ENCODE peak calls at places on chromosome 12, in five cellular contexts. One of them, this sample, is unnamed.

GRCh38 chr12:108214486-108214885 is 85.4 kb downstream of the WSCD2 start:
- DNase-seq in neural crest cell: peak; percentile 62
- DNase-seq in stimulated activated CD8-positive, alpha-beta memory T cell treated with anti-CD3 and anti-CD28 coated beads, Interleukin-15, amount 100 ng/mL, for 1 hour: no peak
- DNase-seq in posterior vena cava: no peak
- DNase-seq in endothelial cell: peak; percentile 72
- DNase-seq in this sample: no peak

GRCh38 chr12:99736760-99737159 is 89.2 kb downstream of the GARIN6 start:
- DNase-seq in neural crest cell: no peak
- DNase-seq in stimulated activated CD8-positive, alpha-beta memory T cell treated with anti-CD3 and anti-CD28 coated beads, Interleukin-15, amount 100 ng/mL, for 1 hour: no peak
- DNase-seq in posterior vena cava: no peak
- DNase-seq in endothelial cell: no peak
- DNase-seq in this sample: no peak

GRCh38 chr12:3727354-3727753 is 25.6 kb downstream of the CRACR2A start:
- DNase-seq in neural crest cell: no peak
- DNase-seq in stimulated activated CD8-positive, alpha-beta memory T cell treated with anti-CD3 and anti-CD28 coated beads, Interleukin-15, amount 100 ng/mL, for 1 hour: no peak
- DNase-seq in posterior vena cava: no peak
- DNase-seq in endothelial cell: no peak
- DNase-seq in this sample: no peak

GRCh38 chr12:79688376-79689040 is 2.3 kb downstream of the PAWR start:
- DNase-seq in neural crest cell: no peak
- DNase-seq in stimulated activated CD8-positive, alpha-beta memory T cell treated with anti-CD3 and anti-CD28 coated beads, Interleukin-15, amount 100 ng/mL, for 1 hour: no peak
- DNase-seq in posterior vena cava: no peak
- DNase-seq in endothelial cell: no peak
- DNase-seq in this sample: no peak

GRCh38 chr12:104121001-104121400 is 17.0 kb downstream of the NFYB start:
- DNase-seq in neural crest cell: no peak
- DNase-seq in stimulated activated CD8-positive, alpha-beta memory T cell treated with anti-CD3 and anti-CD28 coated beads, Interleukin-15, amount 100 ng/mL, for 1 hour: no peak
- DNase-seq in posterior vena cava: no peak
- DNase-seq in endothelial cell: no peak
- DNase-seq in this sample: no peak

GRCh38 chr12:120069278-120069677 is 47.3 kb downstream of the RAB35 start:
- DNase-seq in neural crest cell: no peak
- DNase-seq in stimulated activated CD8-positive, alpha-beta memory T cell treated with anti-CD3 and anti-CD28 coated beads, Interleukin-15, amount 100 ng/mL, for 1 hour: no peak
- DNase-seq in posterior vena cava: no peak
- DNase-seq in endothelial cell: no peak
- DNase-seq in this sample: no peak

GRCh38 chr12:93990832-93991748 is 157.3 kb upstream of the PLXNC1 start:
- DNase-seq in neural crest cell: peak; percentile 46
- DNase-seq in stimulated activated CD8-positive, alpha-beta memory T cell treated with anti-CD3 and anti-CD28 coated beads, Interleukin-15, amount 100 ng/mL, for 1 hour: no peak
- DNase-seq in posterior vena cava: peak; percentile 84
- DNase-seq in endothelial cell: peak; percentile 21
- DNase-seq in this sample: no peak

GRCh38 chr12:98397323-98398105 is 117.9 kb upstream of the TMPO start:
- DNase-seq in neural crest cell: peak; percentile 83
- DNase-seq in stimulated activated CD8-positive, alpha-beta memory T cell treated with anti-CD3 and anti-CD28 coated beads, Interleukin-15, amount 100 ng/mL, for 1 hour: peak; percentile 66
- DNase-seq in posterior vena cava: peak; percentile 92
- DNase-seq in endothelial cell: peak; percentile 80
- DNase-seq in this sample: peak; percentile 49

GRCh38 chr12:98646165-98646764 is 1.2 kb downstream of the APAF1 start:
- DNase-seq in neural crest cell: no peak
- DNase-seq in stimulated activated CD8-positive, alpha-beta memory T cell treated with anti-CD3 and anti-CD28 coated beads, Interleukin-15, amount 100 ng/mL, for 1 hour: no peak
- DNase-seq in posterior vena cava: no peak
- DNase-seq in endothelial cell: no peak
- DNase-seq in this sample: no peak

GRCh38 chr12:12979151-12979550 is 20.9 kb downstream of the HEBP1 start:
- DNase-seq in neural crest cell: no peak
- DNase-seq in stimulated activated CD8-positive, alpha-beta memory T cell treated with anti-CD3 and anti-CD28 coated beads, Interleukin-15, amount 100 ng/mL, for 1 hour: no peak
- DNase-seq in posterior vena cava: no peak
- DNase-seq in endothelial cell: no peak
- DNase-seq in this sample: no peak

GRCh38 chr12:100724071-100724470 is 70.5 kb upstream of the ANO4 start:
- DNase-seq in neural crest cell: no peak
- DNase-seq in stimulated activated CD8-positive, alpha-beta memory T cell treated with anti-CD3 and anti-CD28 coated beads, Interleukin-15, amount 100 ng/mL, for 1 hour: no peak
- DNase-seq in posterior vena cava: no peak
- DNase-seq in endothelial cell: no peak
- DNase-seq in this sample: no peak

This sample was measured in 8988T.